ENCODE peak calls at places on chromosomes 16 and 17, in eight cellular contexts. X is tibial artery; T is mammary epithelial cell; J is CD8-positive, alpha-beta memory T cell; C is fibroblast of lung; Z is neuronal stem cell; E is sigmoid colon; V is brain microvascular endothelial cell. S is an unnamed sample. For H3K36me3, the result is how much of the 10 kb centered on the place peaks cover.

GRCh38 chr17:69524854-69525253 is 110.4 kb downstream of the MAP2K6 start:
- DNase-seq in X (no peak), Z (no peak), C (no peak), E (no peak), J (no peak), T (no peak), V (no peak), S (no peak)

GRCh38 chr16:10466861-10467260 is 81.0 kb downstream of the ATF7IP2 start:
- DNase-seq in Z (no peak), X (no peak), J (no peak), V (no peak), T (no peak), C (no peak), E (no peak), S (no peak)

GRCh38 chr16:66081967-66082366 is 284.5 kb upstream of the CDH5 start:
- DNase-seq in Z (no peak), C (peak), V (peak), J (no peak), X (no peak), T (peak), E (no peak), S (no peak)

GRCh38 chr17:34989473-34989872 is 9.2 kb downstream of the LIG3 start:
- DNase-seq in V (no peak), J (no peak), E (no peak), C (no peak), Z (no peak), T (no peak), X (no peak), S (no peak)

GRCh38 chr17:21031756-21032396 is 10.9 kb downstream of the USP22 start:
- DNase-seq in E (no peak), T (no peak), C (no peak), X (no peak), Z (no peak), J (no peak), V (no peak), S (no peak)

GRCh38 chr17:57255776-57256681 is at the start of gene MSI2:
- DNase-seq in J (peak), C (peak), T (peak), Z (peak), X (peak), E (peak), V (peak), S (peak)

GRCh38 chr16:76535-77272 is 1.3 kb upstream of the MPG start:
- DNase-seq in X (peak), V (peak), E (peak), Z (no peak), T (peak), J (no peak), C (peak), S (peak)

GRCh38 chr17:75652934-75653549 is 13.9 kb downstream of the RECQL5 start:
- DNase-seq in C (peak), E (peak), V (peak), T (no peak), X (peak), Z (peak), J (no peak), S (peak)

GRCh38 chr17:82590216-82590615 is 58.0 kb downstream of the WDR45B start:
- DNase-seq in E (no peak), C (no peak), T (no peak), V (no peak), J (no peak), Z (no peak), X (no peak), S (no peak)
- H3K36me3 ChIP-seq in E (under half), C (under half), T (under half), V (under half), J (under half), Z (half or more), X (under half), S (under half)

GRCh38 chr16:24950275-24950674 is 64.9 kb downstream of the ARHGAP17 start:
- DNase-seq in C (peak), X (no peak), Z (no peak), T (no peak), E (no peak), J (no peak), V (peak), S (no peak)
- H3K36me3 ChIP-seq in C (under half), X (half or more), Z (half or more), T (under half), E (half or more), J (under half), V (half or more), S (half or more)

GRCh38 chr17:38799501-38800236 is at the start of gene PIP4K2B:
- DNase-seq in Z (peak), C (peak), X (peak), T (peak), E (peak), J (peak), V (peak), S (peak)

GRCh38 chr17:38798614-38799500 is 499 bp downstream of the PIP4K2B start:
- DNase-seq in E (peak), T (peak), C (peak), V (peak), J (peak), Z (peak), X (peak), S (no peak)

GRCh38 chr17:38797828-38798227 is 1.5 kb downstream of the PIP4K2B start:
- DNase-seq in T (no peak), X (no peak), E (no peak), Z (no peak), J (no peak), C (no peak), V (no peak), S (no peak)

GRCh38 chr17:38797091-38797490 is 2.3 kb downstream of the PIP4K2B start:
- DNase-seq in X (no peak), Z (no peak), C (peak), J (no peak), V (peak), T (peak), E (no peak), S (peak)

GRCh38 chr17:38800237-38800760 is 943 bp upstream of the PIP4K2B start:
- DNase-seq in V (no peak), E (no peak), Z (no peak), C (no peak), T (no peak), J (no peak), X (no peak), S (no peak)
- H3K36me3 ChIP-seq in V (under half), E (under half), Z (half or more), C (under half), T (under half), J (under half), X (under half), S (under half)

DNA sequence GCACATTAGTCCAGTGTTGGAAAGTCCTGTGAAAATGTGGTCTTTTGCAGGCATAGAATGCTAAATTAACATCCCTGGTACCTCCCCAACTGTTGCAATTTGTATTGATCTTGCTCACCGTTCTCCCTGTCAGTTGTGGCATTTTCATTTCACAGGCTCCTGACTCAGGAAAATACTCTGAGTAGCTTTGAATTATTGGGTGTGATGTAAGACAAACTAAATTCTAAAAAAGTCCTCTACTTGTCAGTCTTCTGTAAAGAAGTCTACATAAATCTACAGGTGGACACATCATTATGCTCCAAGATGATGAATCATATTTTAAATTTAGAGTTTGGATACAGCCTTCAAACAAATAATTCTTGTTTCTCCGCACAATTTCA is 47.2 kb downstream of the MARCHF10 start:
- DNase-seq in E (no peak), C (no peak), Z (no peak), T (no peak), J (no peak), X (no peak), V (no peak), S (no peak)
- H3K36me3 ChIP-seq in E (under half), C (under half), Z (under half), T (under half), J (under half), X (under half), V (under half), S (under half)

GRCh38 chr16:84769416-84769815 is 50.4 kb upstream of the CRISPLD2 start:
- DNase-seq in J (no peak), V (no peak), Z (no peak), X (no peak), T (no peak), E (peak), C (no peak), S (no peak)
- H3K36me3 ChIP-seq in J (under half), V (half or more), Z (half or more), X (half or more), T (under half), E (under half), C (under half), S (half or more)

GRCh38 chr16:30115238-30115637 is 1.9 kb upstream of the GDPD3 start:
- DNase-seq in X (no peak), E (no peak), J (no peak), V (no peak), T (no peak), Z (no peak), C (no peak), S (no peak)
- H3K36me3 ChIP-seq in X (half or more), E (under half), J (under half), V (under half), T (under half), Z (half or more), C (under half), S (under half)

GRCh38 chr17:64502021-64502420 is 4.1 kb downstream of the DDX5 start:
- DNase-seq in Z (no peak), X (no peak), E (no peak), J (no peak), C (no peak), T (no peak), V (no peak), S (no peak)

GRCh38 chr17:64498308-64499203 is 1.7 kb upstream of the POLG2 start:
- DNase-seq in C (no peak), T (peak), J (no peak), X (no peak), V (no peak), Z (no peak), E (no peak), S (no peak)

GRCh38 chr17:64500923-64501765 is 4.3 kb upstream of the POLG2 start:
- DNase-seq in V (no peak), E (no peak), Z (no peak), J (no peak), X (no peak), C (no peak), T (peak), S (no peak)

GRCh38 chr17:64499805-64500486 is 3.1 kb upstream of the POLG2 start:
- DNase-seq in V (no peak), E (no peak), J (no peak), X (no peak), C (peak), T (peak), Z (no peak), S (peak)

GRCh38 chr17:64500487-64500859 is 3.6 kb upstream of the POLG2 start:
- DNase-seq in X (no peak), Z (no peak), C (no peak), J (no peak), T (no peak), E (no peak), V (no peak), S (no peak)
- H3K36me3 ChIP-seq in X (half or more), Z (half or more), C (under half), J (half or more), T (half or more), E (half or more), V (half or more), S (half or more)

GRCh38 chr17:5978496-5978895 is 91.7 kb upstream of the WSCD1 start:
- DNase-seq in E (no peak), J (no peak), X (no peak), Z (no peak), T (no peak), C (no peak), V (no peak), S (no peak)

GRCh38 chr17:5971969-5972368 is 98.2 kb upstream of the WSCD1 start:
- DNase-seq in T (no peak), C (no peak), X (no peak), E (no peak), V (no peak), Z (no peak), J (no peak), S (no peak)

GRCh38 chr17:5973410-5973809 is 96.8 kb upstream of the WSCD1 start:
- DNase-seq in V (no peak), E (no peak), J (no peak), T (no peak), C (no peak), Z (no peak), X (no peak), S (no peak)

DNA sequence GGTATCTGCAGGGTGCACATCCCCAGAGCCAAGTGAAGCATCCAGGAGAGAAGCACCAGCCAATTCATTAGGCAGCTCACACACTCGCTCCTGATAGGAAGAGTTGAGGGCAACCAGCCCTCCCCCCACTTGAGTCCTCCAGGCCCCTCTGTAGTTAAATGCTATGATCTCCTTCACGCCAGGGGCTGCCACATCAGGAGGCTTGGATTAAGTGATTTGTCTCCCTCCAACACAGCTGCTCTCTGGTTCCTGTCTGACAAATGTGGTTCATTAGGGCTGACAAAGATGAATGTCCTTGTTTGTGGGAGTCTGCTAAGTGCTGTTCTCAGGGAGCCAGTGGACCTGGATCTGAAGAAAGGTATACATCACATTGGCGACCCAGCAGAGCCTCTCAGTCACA is 94.5 kb upstream of the WSCD1 start:
- DNase-seq in E (no peak), T (no peak), C (no peak), V (no peak), X (no peak), Z (no peak), J (no peak), S (peak)
- H3K36me3 ChIP-seq in E (under half), T (under half), C (under half), V (under half), X (under half), Z (under half), J (under half), S (under half)

S was measured in cardiac muscle cell.